ENCODE peak calls at places on chromosome 2, in five cellular contexts. X, S, T, O and V are unnamed samples.

GRCh38 chr2:48548871-48549270 is 18.9 kb downstream of the STON1 start:
- DNase-seq in X (no peak), S (no peak), T (no peak), O (no peak), V (no peak)

GRCh38 chr2:70080597-70081200 is 6.6 kb upstream of the PCBP1 start:
- DNase-seq in X (no peak), S (no peak), T (no peak), O (no peak), V (no peak)

GRCh38 chr2:64492272-64492671 is 31.9 kb upstream of the AFTPH start:
- DNase-seq in X (no peak), S (no peak), T (no peak), O (no peak), V (no peak)

GRCh38 chr2:165529130-165529529 is 59.6 kb downstream of the CSRNP3 start:
- DNase-seq in X (no peak), S (no peak), T (no peak), O (no peak), V (no peak)

GRCh38 chr2:121955313-121956211 is 200.1 kb downstream of the TSN start:
- DNase-seq in X (no peak), S (no peak), T (peak), O (no peak), V (no peak)

GRCh38 chr2:68715353-68716041 is 19.1 kb upstream of the ARHGAP25 start:
- DNase-seq in X (peak), S (no peak), T (peak), O (no peak), V (no peak)

GRCh38 chr2:218995972-218996644 is 2.9 kb upstream of the CRYBA2 start:
- DNase-seq in X (peak), S (peak), T (peak), O (peak), V (peak)

GRCh38 chr2:20381457-20381856 is 30.8 kb upstream of the PUM2 start:
- DNase-seq in X (no peak), S (no peak), T (peak), O (no peak), V (no peak)

GRCh38 chr2:219140726-219141125 is 19.9 kb downstream of the NHEJ1 start:
- DNase-seq in X (no peak), S (no peak), T (no peak), O (no peak), V (no peak)